ENCODE peak calls at places on chromosome 5, in seven cellular contexts. One of them, this sample, is unnamed.

GRCh38 chr5:105917189-105917588 is 1753.5 kb downstream of the EFNA5 start:
- DNase-seq in IMR-90: no peak
- DNase-seq in kidney epithelial cell: no peak
- DNase-seq in PC-9: no peak
- DNase-seq in WERI-Rb-1: no peak
- DNase-seq in tibial artery: no peak
- DNase-seq in upper lobe of right lung: no peak
- DNase-seq in this sample: no peak

GRCh38 chr5:139392678-139393496 is 2.0 kb downstream of the PROB1 start:
- DNase-seq in IMR-90: no peak
- DNase-seq in kidney epithelial cell: no peak
- DNase-seq in PC-9: peak; percentile 52
- DNase-seq in WERI-Rb-1: no peak
- DNase-seq in tibial artery: no peak
- DNase-seq in upper lobe of right lung: peak; percentile 84
- DNase-seq in this sample: peak; percentile 94

GRCh38 chr5:139394123-139394653 is 716 bp downstream of the PROB1 start:
- DNase-seq in IMR-90: no peak
- DNase-seq in kidney epithelial cell: no peak
- DNase-seq in PC-9: no peak
- DNase-seq in WERI-Rb-1: no peak
- DNase-seq in tibial artery: no peak
- DNase-seq in upper lobe of right lung: peak; percentile 70
- DNase-seq in this sample: peak; percentile 83

GRCh38 chr5:147512640-147513334 is 2.9 kb upstream of the DPYSL3 start:
- DNase-seq in IMR-90: no peak
- DNase-seq in kidney epithelial cell: no peak
- DNase-seq in PC-9: no peak
- DNase-seq in WERI-Rb-1: no peak
- DNase-seq in tibial artery: no peak
- DNase-seq in upper lobe of right lung: no peak
- DNase-seq in this sample: no peak

GRCh38 chr5:16596541-16596940 is 20.3 kb downstream of the RETREG1 start:
- DNase-seq in IMR-90: peak; percentile 26
- DNase-seq in kidney epithelial cell: no peak
- DNase-seq in PC-9: no peak
- DNase-seq in WERI-Rb-1: no peak
- DNase-seq in tibial artery: no peak
- DNase-seq in upper lobe of right lung: no peak
- DNase-seq in this sample: no peak

GRCh38 chr5:164214698-164215097 is 709.3 kb downstream of the MAT2B start:
- DNase-seq in IMR-90: peak; percentile 58
- DNase-seq in kidney epithelial cell: no peak
- DNase-seq in PC-9: no peak
- DNase-seq in WERI-Rb-1: no peak
- DNase-seq in tibial artery: no peak
- DNase-seq in upper lobe of right lung: no peak
- DNase-seq in this sample: no peak

GRCh38 chr5:55853271-55853670 is 2.1 kb downstream of the IL31RA start:
- DNase-seq in IMR-90: no peak
- DNase-seq in kidney epithelial cell: no peak
- DNase-seq in PC-9: no peak
- DNase-seq in WERI-Rb-1: no peak
- DNase-seq in tibial artery: no peak
- DNase-seq in upper lobe of right lung: no peak
- DNase-seq in this sample: no peak

GRCh38 chr5:76849767-76850291 is at the start of gene S100Z:
- DNase-seq in IMR-90: no peak
- DNase-seq in kidney epithelial cell: no peak
- DNase-seq in PC-9: no peak
- DNase-seq in WERI-Rb-1: no peak
- DNase-seq in tibial artery: no peak
- DNase-seq in upper lobe of right lung: no peak
- DNase-seq in this sample: no peak

GRCh38 chr5:5288236-5288635 is 134.2 kb upstream of the ICE1 start:
- DNase-seq in IMR-90: peak; percentile 10
- DNase-seq in kidney epithelial cell: no peak
- DNase-seq in PC-9: peak; percentile 55
- DNase-seq in WERI-Rb-1: no peak
- DNase-seq in tibial artery: no peak
- DNase-seq in upper lobe of right lung: no peak
- DNase-seq in this sample: no peak

GRCh38 chr5:10768304-10768899 is 7.4 kb upstream of the DAP start:
- DNase-seq in IMR-90: no peak
- DNase-seq in kidney epithelial cell: no peak
- DNase-seq in PC-9: no peak
- DNase-seq in WERI-Rb-1: no peak
- DNase-seq in tibial artery: no peak
- DNase-seq in upper lobe of right lung: no peak
- DNase-seq in this sample: no peak

GRCh38 chr5:132500244-132500930 is 9.8 kb upstream of the IRF1 start:
- DNase-seq in IMR-90: no peak
- DNase-seq in kidney epithelial cell: no peak
- DNase-seq in PC-9: no peak
- DNase-seq in WERI-Rb-1: no peak
- DNase-seq in tibial artery: peak; percentile 50
- DNase-seq in upper lobe of right lung: no peak
- DNase-seq in this sample: no peak

GRCh38 chr5:83556190-83556589 is 84.6 kb downstream of the VCAN start:
- DNase-seq in IMR-90: no peak
- DNase-seq in kidney epithelial cell: no peak
- DNase-seq in PC-9: no peak
- DNase-seq in WERI-Rb-1: no peak
- DNase-seq in tibial artery: no peak
- DNase-seq in upper lobe of right lung: no peak
- DNase-seq in this sample: no peak

GRCh38 chr5:66633754-66634153 is 37.6 kb downstream of the MAST4 start:
- DNase-seq in IMR-90: no peak
- DNase-seq in kidney epithelial cell: no peak
- DNase-seq in PC-9: no peak
- DNase-seq in WERI-Rb-1: no peak
- DNase-seq in tibial artery: no peak
- DNase-seq in upper lobe of right lung: no peak
- DNase-seq in this sample: no peak

GRCh38 chr5:71586052-71586940 is 844 bp upstream of the MCCC2 start:
- DNase-seq in IMR-90: peak; percentile 11
- DNase-seq in kidney epithelial cell: no peak
- DNase-seq in PC-9: no peak
- DNase-seq in WERI-Rb-1: peak; percentile 7
- DNase-seq in tibial artery: no peak
- DNase-seq in upper lobe of right lung: no peak
- DNase-seq in this sample: no peak

GRCh38 chr5:130912088-130912487 is 253.0 kb downstream of the HINT1 start:
- DNase-seq in IMR-90: no peak
- DNase-seq in kidney epithelial cell: no peak
- DNase-seq in PC-9: no peak
- DNase-seq in WERI-Rb-1: no peak
- DNase-seq in tibial artery: no peak
- DNase-seq in upper lobe of right lung: no peak
- DNase-seq in this sample: no peak

GRCh38 chr5:116409591-116410296 is 164.9 kb downstream of the SEMA6A start:
- DNase-seq in IMR-90: no peak
- DNase-seq in kidney epithelial cell: no peak
- DNase-seq in PC-9: no peak
- DNase-seq in WERI-Rb-1: no peak
- DNase-seq in tibial artery: no peak
- DNase-seq in upper lobe of right lung: no peak
- DNase-seq in this sample: no peak

GRCh38 chr5:113771483-113771882 is 258.0 kb downstream of the YTHDC2 start:
- DNase-seq in IMR-90: no peak
- DNase-seq in kidney epithelial cell: no peak
- DNase-seq in PC-9: no peak
- DNase-seq in WERI-Rb-1: no peak
- DNase-seq in tibial artery: no peak
- DNase-seq in upper lobe of right lung: no peak
- DNase-seq in this sample: no peak

GRCh38 chr5:151683444-151683843 is 3.3 kb downstream of the SPARC start:
- DNase-seq in IMR-90: no peak
- DNase-seq in kidney epithelial cell: no peak
- DNase-seq in PC-9: no peak
- DNase-seq in WERI-Rb-1: no peak
- DNase-seq in tibial artery: no peak
- DNase-seq in upper lobe of right lung: no peak
- DNase-seq in this sample: no peak

GRCh38 chr5:151680944-151681427 is 5.7 kb downstream of the SPARC start:
- DNase-seq in IMR-90: peak; percentile 5
- DNase-seq in kidney epithelial cell: no peak
- DNase-seq in PC-9: no peak
- DNase-seq in WERI-Rb-1: no peak
- DNase-seq in tibial artery: peak; percentile 94
- DNase-seq in upper lobe of right lung: no peak
- DNase-seq in this sample: no peak

GRCh38 chr5:151683936-151684586 is 2.7 kb downstream of the SPARC start:
- DNase-seq in IMR-90: no peak
- DNase-seq in kidney epithelial cell: no peak
- DNase-seq in PC-9: no peak
- DNase-seq in WERI-Rb-1: no peak
- DNase-seq in tibial artery: no peak
- DNase-seq in upper lobe of right lung: no peak
- DNase-seq in this sample: no peak

GRCh38 chr5:151682751-151683331 is 3.9 kb downstream of the SPARC start:
- DNase-seq in IMR-90: peak; percentile 43
- DNase-seq in kidney epithelial cell: no peak
- DNase-seq in PC-9: no peak
- DNase-seq in WERI-Rb-1: peak; percentile 51
- DNase-seq in tibial artery: no peak
- DNase-seq in upper lobe of right lung: no peak
- DNase-seq in this sample: no peak

DNA sequence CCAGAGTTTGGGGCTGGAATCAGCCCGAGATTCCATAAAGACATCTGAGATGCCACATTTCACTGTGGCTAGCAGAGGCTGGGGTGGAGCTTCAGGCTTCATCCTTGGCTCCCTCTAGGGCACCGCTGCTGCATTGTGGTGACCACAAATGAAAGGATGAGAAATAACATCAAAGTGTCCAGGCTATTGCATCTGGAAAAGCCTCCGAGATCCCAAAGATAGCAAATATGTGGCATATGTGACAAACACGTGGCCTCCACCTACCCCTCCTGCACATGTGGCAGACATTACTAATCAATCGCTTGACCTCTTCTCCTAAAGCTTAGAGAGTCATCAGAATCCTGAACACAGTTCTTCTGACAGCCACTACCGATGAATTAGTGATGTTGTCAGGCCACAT is 4.5 kb downstream of the SPARC start:
- DNase-seq in IMR-90: no peak
- DNase-seq in kidney epithelial cell: no peak
- DNase-seq in PC-9: no peak
- DNase-seq in WERI-Rb-1: no peak
- DNase-seq in tibial artery: no peak
- DNase-seq in upper lobe of right lung: no peak
- DNase-seq in this sample: no peak
- TF ChIP-seq CTCF in IMR-90: peak; percentile 9
- TF ChIP-seq CTCF in kidney epithelial cell: no peak
- TF ChIP-seq CTCF in PC-9: no peak
- TF ChIP-seq CTCF in WERI-Rb-1: no peak
- TF ChIP-seq CTCF in tibial artery: no peak
- TF ChIP-seq CTCF in upper lobe of right lung: peak; percentile 13
- TF ChIP-seq CTCF in this sample: no peak

GRCh38 chr5:37248387-37248969 is 698 bp downstream of the CPLANE1 start:
- DNase-seq in IMR-90: peak; percentile 4
- DNase-seq in kidney epithelial cell: no peak
- DNase-seq in PC-9: peak; percentile 18
- DNase-seq in WERI-Rb-1: peak; percentile 22
- DNase-seq in tibial artery: no peak
- DNase-seq in upper lobe of right lung: no peak
- DNase-seq in this sample: no peak
- H3K4me3 ChIP-seq in IMR-90: peak overlapping the region; percentile 83
- H3K4me3 ChIP-seq in kidney epithelial cell: peak overlapping the region; percentile 95
- H3K4me3 ChIP-seq in PC-9: peak overlapping the region; percentile 95
- H3K4me3 ChIP-seq in WERI-Rb-1: peak overlapping the region; percentile 84
- H3K4me3 ChIP-seq in tibial artery: peak overlapping the region; percentile 75
- H3K4me3 ChIP-seq in upper lobe of right lung: peak overlapping the region; percentile 74
- H3K4me3 ChIP-seq in this sample: peak overlapping the region; percentile 79

DNA sequence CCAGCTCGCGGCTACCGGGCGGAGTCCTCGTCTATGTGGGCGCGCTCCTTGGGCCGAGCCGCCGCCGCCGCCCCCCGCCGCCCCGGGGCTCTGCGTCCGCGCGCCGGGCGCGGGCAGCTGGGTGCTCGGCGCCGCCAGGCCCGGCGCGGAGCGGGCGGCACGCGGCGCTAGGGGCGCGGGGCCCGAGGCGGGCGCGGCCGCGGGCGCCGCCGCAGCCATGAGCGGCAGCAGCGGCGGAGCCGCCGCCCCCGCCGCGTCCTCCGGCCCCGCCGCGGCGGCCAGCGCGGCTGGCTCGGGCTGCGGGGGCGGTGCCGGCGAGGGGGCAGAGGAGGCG is 334 bp downstream of the TRIO start:
- DNase-seq in IMR-90: no peak
- DNase-seq in kidney epithelial cell: no peak
- DNase-seq in PC-9: no peak
- DNase-seq in WERI-Rb-1: no peak
- DNase-seq in tibial artery: no peak
- DNase-seq in upper lobe of right lung: no peak
- DNase-seq in this sample: no peak
- H3K36me3 ChIP-seq in IMR-90: peaks cover 11% of the 10 kb centered on the region
- H3K36me3 ChIP-seq in kidney epithelial cell: no peaks in the 10 kb centered on the region
- H3K36me3 ChIP-seq in PC-9: peaks cover 7% of the 10 kb centered on the region
- H3K36me3 ChIP-seq in WERI-Rb-1: peaks cover 3% of the 10 kb centered on the region
- H3K36me3 ChIP-seq in tibial artery: no peaks in the 10 kb centered on the region
- H3K36me3 ChIP-seq in upper lobe of right lung: no peaks in the 10 kb centered on the region
- H3K36me3 ChIP-seq in this sample: no peaks in the 10 kb centered on the region

GRCh38 chr5:74787424-74787823 is 20.4 kb downstream of the NSA2 start:
- DNase-seq in IMR-90: no peak
- DNase-seq in kidney epithelial cell: no peak
- DNase-seq in PC-9: no peak
- DNase-seq in WERI-Rb-1: no peak
- DNase-seq in tibial artery: no peak
- DNase-seq in upper lobe of right lung: no peak
- DNase-seq in this sample: no peak

GRCh38 chr5:74786851-74787250 is 19.8 kb downstream of the NSA2 start:
- DNase-seq in IMR-90: no peak
- DNase-seq in kidney epithelial cell: no peak
- DNase-seq in PC-9: no peak
- DNase-seq in WERI-Rb-1: no peak
- DNase-seq in tibial artery: no peak
- DNase-seq in upper lobe of right lung: no peak
- DNase-seq in this sample: no peak
- TF ChIP-seq CTCF in IMR-90: no peak
- TF ChIP-seq CTCF in kidney epithelial cell: no peak
- TF ChIP-seq CTCF in PC-9: no peak
- TF ChIP-seq CTCF in WERI-Rb-1: no peak
- TF ChIP-seq CTCF in tibial artery: no peak
- TF ChIP-seq CTCF in upper lobe of right lung: no peak
- TF ChIP-seq CTCF in this sample: peak; percentile 3

GRCh38 chr5:153572393-153572930 is 82.0 kb downstream of the GRIA1 start:
- DNase-seq in IMR-90: no peak
- DNase-seq in kidney epithelial cell: no peak
- DNase-seq in PC-9: no peak
- DNase-seq in WERI-Rb-1: no peak
- DNase-seq in tibial artery: no peak
- DNase-seq in upper lobe of right lung: no peak
- DNase-seq in this sample: no peak
- H3K4me3 ChIP-seq in IMR-90: no peak overlapping the region
- H3K4me3 ChIP-seq in kidney epithelial cell: no peak overlapping the region
- H3K4me3 ChIP-seq in PC-9: no peak overlapping the region
- H3K4me3 ChIP-seq in WERI-Rb-1: no peak overlapping the region
- H3K4me3 ChIP-seq in tibial artery: no peak overlapping the region
- H3K4me3 ChIP-seq in upper lobe of right lung: no peak overlapping the region
- H3K4me3 ChIP-seq in this sample: no peak overlapping the region